ENCODE peak calls at places on chromosomes 2 and 18, in six cellular contexts. N, X, M, K, R and Y are unnamed samples. For H3K4me1, the result is how much of the 10 kb centered on the place peaks cover.

GRCh38 chr2:127313359-127313758 is 19.4 kb upstream of the ERCC3 start:
- DNase-seq in N (no peak), X (no peak), M (no peak), K (no peak), R (no peak), Y (no peak)

GRCh38 chr2:112692914-112693313 is 27.9 kb upstream of the NT5DC4 start:
- DNase-seq in N (no peak), X (no peak), M (no peak), K (no peak), R (no peak), Y (no peak)

GRCh38 chr2:134558208-134558890 is 160.5 kb downstream of the TMEM163 start:
- DNase-seq in N (no peak), X (no peak), M (no peak), K (no peak), R (no peak), Y (no peak)

GRCh38 chr2:37343537-37344434 is 644 bp upstream of the QPCT start:
- DNase-seq in N (peak), X (no peak), M (peak), K (no peak), R (no peak), Y (peak)

GRCh38 chr2:9739508-9739907 is 103.8 kb upstream of the TAF1B start:
- DNase-seq in N (no peak), X (peak), M (peak), K (peak), R (no peak), Y (peak)

GRCh38 chr18:23998811-23999210 is 15.7 kb upstream of the TTC39C start:
- DNase-seq in N (no peak), X (no peak), M (no peak), K (no peak), R (peak), Y (no peak)

GRCh38 chr2:52416340-52416739 is 1351.3 kb upstream of the CHAC2 start:
- DNase-seq in N (peak), X (no peak), M (no peak), K (no peak), R (no peak), Y (no peak)

GRCh38 chr2:224134003-224134734 is 95.1 kb upstream of the SERPINE2 start:
- DNase-seq in N (no peak), X (no peak), M (no peak), K (no peak), R (no peak), Y (no peak)

GRCh38 chr2:10527585-10527984 is 79.5 kb upstream of the ODC1 start:
- DNase-seq in N (no peak), X (no peak), M (no peak), K (no peak), R (no peak), Y (no peak)

GRCh38 chr18:3867768-3868445 is 417.9 kb downstream of the TGIF1 start:
- DNase-seq in N (no peak), X (no peak), M (no peak), K (no peak), R (no peak), Y (no peak)

GRCh38 chr2:142868281-142868762 is 9.1 kb upstream of the KYNU start:
- DNase-seq in N (no peak), X (no peak), M (peak), K (peak), R (peak), Y (peak)

GRCh38 chr2:101152195-101153076 is 1.3 kb upstream of the TBC1D8 start:
- DNase-seq in N (peak), X (peak), M (peak), K (peak), R (no peak), Y (peak)

GRCh38 chr2:199455186-199455532 is 2.6 kb downstream of the SATB2 start:
- DNase-seq in N (no peak), X (no peak), M (no peak), K (no peak), R (no peak), Y (no peak)

GRCh38 chr2:119484834-119485233 is 39.4 kb downstream of the SCTR start:
- DNase-seq in N (no peak), X (no peak), M (no peak), K (no peak), R (peak), Y (no peak)
- H3K4me1 ChIP-seq in N (under half), X (under half), M (half or more), K (under half), R (under half), Y (under half)

GRCh38 chr2:213064099-213064498 is 87.3 kb downstream of the IKZF2 start:
- DNase-seq in N (no peak), X (no peak), M (no peak), K (no peak), R (no peak), Y (no peak)
- H3K4me1 ChIP-seq in N (under half), X (half or more), M (under half), K (under half), R (under half), Y (under half)

DNA sequence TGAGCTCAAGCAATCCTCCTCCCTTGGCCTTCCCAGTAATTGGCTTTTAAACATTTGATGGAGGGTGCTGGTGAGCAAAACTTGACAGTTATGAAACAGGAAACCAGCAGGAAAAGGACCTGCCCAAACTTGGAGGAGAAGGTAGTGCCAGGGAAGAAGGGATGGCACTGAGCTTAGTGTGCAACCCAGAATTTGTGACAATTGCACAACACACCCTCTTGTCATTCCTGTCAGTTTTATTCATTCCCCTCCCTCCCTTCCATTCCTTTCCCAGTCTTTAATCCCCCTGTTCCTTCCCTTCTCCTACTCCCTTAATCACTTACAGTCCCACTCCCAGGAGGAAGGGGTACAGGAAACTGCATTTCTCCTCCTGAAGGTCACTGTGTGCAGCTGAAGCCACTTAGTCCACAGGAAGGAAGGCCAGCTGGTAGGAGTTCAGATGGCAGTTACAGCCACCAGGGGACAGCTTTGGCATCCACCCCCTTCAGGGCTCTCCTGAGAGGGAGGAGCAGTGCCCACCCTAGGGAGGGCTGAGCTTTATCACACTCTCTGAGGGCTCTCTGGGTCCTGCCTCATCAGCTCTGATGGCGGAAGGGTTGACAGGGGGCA is 24.0 kb upstream of the SIGLEC15 start:
- DNase-seq in N (no peak), X (no peak), M (no peak), K (no peak), R (peak), Y (no peak)
- H3K4me1 ChIP-seq in N (under half), X (under half), M (under half), K (under half), R (under half), Y (under half)

DNA sequence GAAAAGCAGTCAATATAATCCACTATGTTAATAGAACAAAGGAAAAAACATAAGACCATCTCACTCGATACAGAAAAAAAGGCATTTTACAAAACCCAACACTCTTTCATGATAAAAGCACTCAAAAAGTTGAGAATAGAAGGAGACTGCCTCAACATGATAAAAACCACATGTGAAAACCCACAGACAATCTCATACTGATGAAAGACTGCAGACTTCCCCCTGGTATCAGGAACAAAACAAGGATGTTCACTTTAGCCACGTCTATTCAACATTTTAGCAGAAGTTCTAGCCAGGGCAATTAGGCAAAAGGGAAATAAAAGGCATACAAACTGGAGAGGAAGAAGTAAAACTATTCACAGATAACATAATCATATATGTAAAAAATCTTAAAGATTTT is 285.9 kb downstream of the EIPR1 start:
- DNase-seq in N (no peak), X (no peak), M (no peak), K (no peak), R (no peak), Y (no peak)
- H3K4me1 ChIP-seq in N (under half), X (under half), M (under half), K (under half), R (under half), Y (under half)

GRCh38 chr2:43223412-43224040 is 2.9 kb downstream of the ZFP36L2 start:
- DNase-seq in N (no peak), X (peak), M (no peak), K (no peak), R (no peak), Y (no peak)
- H3K4me1 ChIP-seq in N (half or more), X (half or more), M (half or more), K (under half), R (under half), Y (under half)

GRCh38 chr2:45438872-45439665 is 172.0 kb downstream of the SRBD1 start:
- DNase-seq in N (no peak), X (no peak), M (no peak), K (no peak), R (no peak), Y (no peak)
- H3K4me1 ChIP-seq in N (under half), X (under half), M (under half), K (under half), R (under half), Y (under half)

GRCh38 chr2:109218792-109219126 is 89.8 kb downstream of the SH3RF3 start:
- DNase-seq in N (no peak), X (no peak), M (no peak), K (no peak), R (no peak), Y (no peak)
- H3K4me1 ChIP-seq in N (under half), X (half or more), M (under half), K (under half), R (under half), Y (under half)

GRCh38 chr2:239296020-239296932 is 104.5 kb downstream of the HDAC4 start:
- DNase-seq in N (no peak), X (no peak), M (no peak), K (peak), R (no peak), Y (peak)
- H3K4me1 ChIP-seq in N (half or more), X (half or more), M (half or more), K (under half), R (under half), Y (half or more)